ENCODE peak calls at places on chromosomes 2 and 18, in ten cellular contexts. X is Right ventricle myocardium superior; A is stimulated activated CD8-positive, alpha-beta memory T cell treated with anti-CD3 and anti-CD28 coated beads, Interleukin-4, amount 100 ng/mL, for 24 hours; Y is anterior cingulate cortex; S is HEK293T; P is omental fat pad; W is kidney glomerular epithelial cell; G is iris pigment epithelial cell; K is activated T-helper 1 cell treated with anti-CD3 and anti-CD28 coated beads, Interleukin-12 subunit alpha, Interleukin-12 subunit beta, Interleukin-2, Interleukin-4 antibody, amounts not matched to agents 30 ng/mL and 10 ng/mL and 1 ng/mL, durations not matched to agents 14 hours and 24 hours and 36 hours; O is posterior cingulate gyrus. T is an unnamed sample.

GRCh38 chr2:126756125-126756524 is 100.2 kb downstream of the GYPC start:
- DNase-seq in A (no peak), Y (no peak), P (no peak), O (no peak), S (no peak), K (no peak), W (no peak), G (no peak), X (no peak), T (no peak)

GRCh38 chr2:72990695-72991438 is 73.5 kb downstream of the EMX1 start:
- DNase-seq in P (no peak), S (no peak), A (no peak), Y (no peak), G (no peak), K (no peak), X (no peak), O (no peak), W (no peak), T (no peak)

GRCh38 chr2:42795871-42796301 is 3.5 kb upstream of the HAAO start:
- DNase-seq in S (no peak), G (peak), X (no peak), O (peak), W (no peak), P (no peak), Y (no peak), A (no peak), K (no peak), T (peak)

GRCh38 chr2:235001237-235002133 is 49.7 kb downstream of the SH3BP4 start:
- DNase-seq in K (no peak), S (no peak), X (no peak), G (no peak), O (no peak), W (no peak), A (no peak), Y (no peak), P (no peak), T (peak)

GRCh38 chr18:13464432-13465125 is 246.0 kb downstream of the LDLRAD4 start:
- DNase-seq in W (no peak), P (no peak), O (no peak), G (peak), K (peak), Y (no peak), S (no peak), X (peak), A (peak), T (no peak)

GRCh38 chr2:182827182-182827879 is 39.1 kb downstream of the FRZB start:
- DNase-seq in S (no peak), G (peak), A (no peak), X (no peak), O (no peak), Y (no peak), P (no peak), W (no peak), K (no peak), T (no peak)

GRCh38 chr18:76999077-76999476 is 133.5 kb downstream of the MBP start:
- DNase-seq in G (no peak), S (no peak), Y (no peak), O (no peak), A (no peak), P (no peak), W (no peak), X (no peak), K (no peak), T (no peak)

GRCh38 chr2:105822186-105822585 is 77.5 kb downstream of the NCK2 start:
- DNase-seq in A (no peak), S (no peak), P (no peak), O (no peak), G (no peak), K (no peak), X (no peak), W (no peak), Y (no peak), T (no peak)

GRCh38 chr2:128791983-128792315 is 473.3 kb upstream of the HS6ST1 start:
- DNase-seq in A (no peak), X (no peak), Y (no peak), G (no peak), P (no peak), K (no peak), S (no peak), O (no peak), W (no peak), T (no peak)

T was measured in fibroblast of the aortic adventitia.